ENCODE peak calls at places on chromosomes 1 and 21, in four cellular contexts. K, H, U and E are unnamed samples.

GRCh38 chr1:20614130-20614579 is 19.1 kb upstream of the PINK1 start:
- DNase-seq in H (no peak), K (no peak), U (no peak), E (no peak)

GRCh38 chr1:67966666-67967009 is 83.8 kb downstream of the DIRAS3 start:
- DNase-seq in U (no peak), H (no peak), K (no peak), E (no peak)

GRCh38 chr21:33703750-33704606 is 61.7 kb downstream of the ITSN1 start:
- DNase-seq in U (no peak), K (no peak), H (no peak), E (no peak)

GRCh38 chr1:45842786-45843185 is 39.4 kb downstream of the MAST2 start:
- DNase-seq in U (no peak), K (no peak), H (no peak), E (no peak)

GRCh38 chr1:230833511-230833910 is 34.8 kb downstream of the C1orf198 start:
- DNase-seq in H (no peak), U (no peak), K (no peak), E (no peak)

GRCh38 chr21:46069166-46069565 is 28.7 kb upstream of the COL6A2 start:
- DNase-seq in U (no peak), K (no peak), H (no peak), E (no peak)

GRCh38 chr1:96445296-96445695 is 276.3 kb upstream of the PTBP2 start:
- DNase-seq in U (no peak), H (no peak), K (no peak), E (peak)

GRCh38 chr1:172351347-172351746 is 69.1 kb upstream of the C1orf105 start:
- DNase-seq in U (peak), K (no peak), H (peak), E (peak)

GRCh38 chr1:152533327-152533938 is 19.2 kb downstream of the CRCT1 start:
- DNase-seq in K (no peak), U (peak), H (peak), E (peak)

GRCh38 chr1:174799136-174799479 is 200.6 kb upstream of the CACYBP start:
- DNase-seq in U (no peak), H (no peak), K (no peak), E (no peak)

GRCh38 chr1:226026833-226027232 is 27.7 kb upstream of the SDE2 start:
- DNase-seq in K (no peak), U (no peak), H (no peak), E (no peak)

GRCh38 chr1:15771836-15772516 is 13.4 kb downstream of the FBLIM1 start:
- DNase-seq in K (no peak), U (peak), H (no peak), E (no peak)

GRCh38 chr1:31587720-31588423 is 11.6 kb downstream of the TINAGL1 start:
- DNase-seq in H (no peak), U (peak), K (no peak), E (peak)

GRCh38 chr1:13748610-13749505 is 48.9 kb downstream of the PRDM2 start:
- DNase-seq in K (peak), U (peak), H (peak), E (peak)

GRCh38 chr1:33930346-33931114 is 66.7 kb downstream of the HMGB4 start:
- DNase-seq in U (no peak), H (no peak), K (no peak), E (no peak)

GRCh38 chr1:211485480-211485857 is 6.5 kb downstream of the RD3 start:
- DNase-seq in K (no peak), H (no peak), U (peak), E (no peak)

GRCh38 chr1:153540394-153541361 is at the start of gene S100A5:
- DNase-seq in U (peak), H (no peak), K (no peak), E (peak)

GRCh38 chr1:29576510-29576909 is 340.2 kb downstream of the PTPRU start:
- DNase-seq in U (no peak), H (no peak), K (no peak), E (no peak)

GRCh38 chr1:115609021-115609420 is 32.7 kb upstream of the VANGL1 start:
- DNase-seq in K (no peak), U (no peak), H (no peak), E (no peak)

GRCh38 chr1:38004284-38005101 is 821 bp downstream of the FHL3 start:
- DNase-seq in U (peak), H (no peak), K (no peak), E (no peak)

GRCh38 chr1:183653468-183653794 is 315 bp upstream of the APOBEC4 start:
- DNase-seq in H (no peak), K (no peak), U (no peak), E (no peak)

GRCh38 chr1:150562384-150563339 is 13.5 kb downstream of the ADAMTSL4 start:
- DNase-seq in H (no peak), U (peak), K (no peak), E (peak)

GRCh38 chr1:8406946-8407345 is 89.0 kb downstream of the SLC45A1 start:
- DNase-seq in U (no peak), K (no peak), H (no peak), E (no peak)

GRCh38 chr1:36463404-36463772 is 796 bp downstream of the MRPS15 start:
- DNase-seq in U (no peak), K (no peak), H (no peak), E (no peak)

GRCh38 chr1:213162338-213162737 is 111.3 kb downstream of the RPS6KC1 start:
- DNase-seq in H (peak), K (no peak), U (peak), E (peak)

GRCh38 chr1:56331892-56332567 is 247.3 kb downstream of the PLPP3 start:
- DNase-seq in H (peak), U (no peak), K (no peak), E (no peak)

GRCh38 chr1:162536511-162536910 is 25.0 kb upstream of the UAP1 start:
- DNase-seq in U (no peak), K (no peak), H (peak), E (peak)

GRCh38 chr1:30611741-30612309 is 111.6 kb downstream of the MATN1 start:
- DNase-seq in K (no peak), U (peak), H (no peak), E (no peak)